ENCODE peak calls at places on chromosomes 12 and 14, in four cellular contexts. One of them, this sample, is unnamed.

GRCh38 chr12:78864483-78865296 is at the start of gene SYT1:
- DNase-seq in H1: peak
- DNase-seq in HepG2: no peak
- DNase-seq in GM12878: no peak
- DNase-seq in this sample: no peak

GRCh38 chr14:50363734-50364113 is 33.0 kb downstream of the CDKL1 start:
- DNase-seq in HepG2: no peak
- DNase-seq in GM12878: peak
- DNase-seq in H1: no peak
- DNase-seq in this sample: no peak

GRCh38 chr14:101097109-101097793 is 193.7 kb upstream of the RTL1 start:
- DNase-seq in GM12878: no peak
- DNase-seq in HepG2: no peak
- DNase-seq in H1: no peak
- DNase-seq in this sample: no peak

GRCh38 chr12:112331891-112332290 is 50.3 kb downstream of the HECTD4 start:
- DNase-seq in GM12878: no peak
- DNase-seq in HepG2: no peak
- DNase-seq in H1: no peak
- DNase-seq in this sample: no peak

GRCh38 chr14:61489932-61490331 is 168.6 kb downstream of the PRKCH start:
- DNase-seq in GM12878: no peak
- DNase-seq in H1: no peak
- DNase-seq in HepG2: no peak
- DNase-seq in this sample: no peak

GRCh38 chr12:123532808-123533649 is 490 bp downstream of the RILPL1 start:
- DNase-seq in HepG2: peak
- DNase-seq in H1: peak
- DNase-seq in GM12878: no peak
- DNase-seq in this sample: peak

GRCh38 chr12:79933580-79934264 is 1.2 kb downstream of the PPP1R12A start:
- DNase-seq in HepG2: no peak
- DNase-seq in GM12878: no peak
- DNase-seq in H1: no peak
- DNase-seq in this sample: no peak

GRCh38 chr14:94445003-94445402 is 7.6 kb downstream of the SERPINA11 start:
- DNase-seq in GM12878: no peak
- DNase-seq in HepG2: no peak
- DNase-seq in H1: no peak
- DNase-seq in this sample: no peak

GRCh38 chr14:96252323-96253052 is 3.5 kb upstream of the BDKRB1 start:
- DNase-seq in H1: no peak
- DNase-seq in GM12878: no peak
- DNase-seq in HepG2: no peak
- DNase-seq in this sample: peak

GRCh38 chr14:97299661-97300060 is 502.5 kb downstream of the VRK1 start:
- DNase-seq in H1: no peak
- DNase-seq in HepG2: no peak
- DNase-seq in GM12878: no peak
- DNase-seq in this sample: no peak

GRCh38 chr14:60116181-60116580 is 24.5 kb downstream of the PCNX4 start:
- DNase-seq in GM12878: no peak
- DNase-seq in H1: no peak
- DNase-seq in HepG2: no peak
- DNase-seq in this sample: no peak

GRCh38 chr14:99157246-99157645 is 114.8 kb downstream of the BCL11B start:
- DNase-seq in HepG2: no peak
- DNase-seq in GM12878: no peak
- DNase-seq in H1: peak
- DNase-seq in this sample: no peak

GRCh38 chr12:50620050-50620974 is 115.5 kb downstream of the DIP2B start:
- DNase-seq in H1: no peak
- DNase-seq in HepG2: no peak
- DNase-seq in GM12878: no peak
- DNase-seq in this sample: no peak

GRCh38 chr12:2675776-2676175 is 119.0 kb upstream of the FKBP4 start:
- DNase-seq in GM12878: no peak
- DNase-seq in H1: peak
- DNase-seq in HepG2: no peak
- DNase-seq in this sample: no peak

GRCh38 chr12:98503343-98503592 is 12.1 kb upstream of the TMPO start:
- DNase-seq in GM12878: peak
- DNase-seq in HepG2: peak
- DNase-seq in H1: peak
- DNase-seq in this sample: peak

DNA sequence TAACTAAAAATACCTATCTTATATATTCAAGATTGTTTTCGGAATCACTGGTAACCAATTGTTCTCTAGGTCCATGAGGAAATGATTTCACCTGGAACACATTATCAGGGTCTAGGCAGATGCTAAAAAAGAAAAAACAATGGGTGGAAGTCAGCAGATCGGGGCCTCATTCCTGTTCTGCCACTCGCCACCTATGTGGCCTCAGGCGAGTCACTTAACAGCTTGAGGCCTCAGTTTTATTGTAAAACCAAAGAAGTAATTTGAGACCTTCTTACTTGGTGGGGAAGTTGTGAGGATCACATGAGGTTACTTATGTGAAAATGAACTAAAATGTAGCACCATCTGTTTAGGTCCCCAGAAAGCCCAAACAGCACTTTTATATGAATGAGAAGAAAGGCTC is 6.2 kb upstream of the RNASE10 start:
- DNase-seq in HepG2: no peak
- DNase-seq in GM12878: no peak
- DNase-seq in H1: no peak
- DNase-seq in this sample: no peak
- TF ChIP-seq HDAC6 in HepG2: no peak
- TF ChIP-seq HDAC6 in GM12878: no peak
- TF ChIP-seq HDAC6 in H1: no peak
- TF ChIP-seq HDAC6 in this sample: no peak

GRCh38 chr12:65355461-65355860 is 77.0 kb downstream of the MSRB3 start:
- DNase-seq in GM12878: no peak
- DNase-seq in HepG2: no peak
- DNase-seq in H1: no peak
- DNase-seq in this sample: no peak
- TF ChIP-seq SRF in GM12878: no peak
- TF ChIP-seq SRF in HepG2: no peak
- TF ChIP-seq SRF in H1: no peak
- TF ChIP-seq SRF in this sample: no peak

GRCh38 chr12:128916425-128916824 is 63.1 kb downstream of the GLT1D1 start:
- DNase-seq in GM12878: peak
- DNase-seq in HepG2: no peak
- DNase-seq in H1: no peak
- DNase-seq in this sample: no peak

GRCh38 chr12:128918910-128919309 is 65.6 kb downstream of the GLT1D1 start:
- DNase-seq in H1: no peak
- DNase-seq in GM12878: no peak
- DNase-seq in HepG2: no peak
- DNase-seq in this sample: no peak

GRCh38 chr12:128914908-128915563 is 61.8 kb downstream of the GLT1D1 start:
- DNase-seq in HepG2: no peak
- DNase-seq in H1: no peak
- DNase-seq in GM12878: peak
- DNase-seq in this sample: no peak

GRCh38 chr12:128918481-128918880 is 65.2 kb downstream of the GLT1D1 start:
- DNase-seq in HepG2: no peak
- DNase-seq in GM12878: no peak
- DNase-seq in H1: no peak
- DNase-seq in this sample: no peak

DNA sequence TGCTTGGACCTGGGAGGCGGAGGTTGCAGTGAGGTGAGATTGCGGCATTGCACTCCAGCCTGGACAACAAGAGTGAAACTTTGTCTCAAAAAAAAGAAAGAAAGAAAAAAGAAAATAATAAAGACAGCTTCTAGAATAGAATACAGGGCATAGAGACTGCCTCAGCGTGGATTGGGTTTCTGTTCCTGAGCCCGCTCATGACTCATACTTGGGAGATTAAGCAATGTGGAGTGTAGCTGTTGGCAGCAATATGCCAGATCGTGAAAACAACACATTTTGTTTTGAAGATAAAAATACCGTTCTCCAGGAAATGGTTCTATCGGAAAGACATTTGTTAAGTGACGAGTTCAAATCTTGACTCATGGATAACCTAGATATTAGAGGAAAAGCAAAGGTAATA is 67.2 kb downstream of the GLT1D1 start:
- DNase-seq in H1: no peak
- DNase-seq in HepG2: no peak
- DNase-seq in GM12878: no peak
- DNase-seq in this sample: no peak
- TF ChIP-seq HDAC6 in H1: no peak
- TF ChIP-seq HDAC6 in HepG2: no peak
- TF ChIP-seq HDAC6 in GM12878: no peak
- TF ChIP-seq HDAC6 in this sample: no peak

GRCh38 chr12:41683513-41683912 is 461.2 kb downstream of the GXYLT1 start:
- DNase-seq in GM12878: no peak
- DNase-seq in H1: no peak
- DNase-seq in HepG2: no peak
- DNase-seq in this sample: no peak

GRCh38 chr12:41680155-41680554 is 464.5 kb downstream of the GXYLT1 start:
- DNase-seq in HepG2: no peak
- DNase-seq in GM12878: no peak
- DNase-seq in H1: no peak
- DNase-seq in this sample: no peak

GRCh38 chr12:41683023-41683422 is 461.7 kb downstream of the GXYLT1 start:
- DNase-seq in H1: no peak
- DNase-seq in GM12878: no peak
- DNase-seq in HepG2: no peak
- DNase-seq in this sample: no peak

GRCh38 chr12:41681898-41682297 is 462.8 kb downstream of the GXYLT1 start:
- DNase-seq in GM12878: no peak
- DNase-seq in H1: no peak
- DNase-seq in HepG2: no peak
- DNase-seq in this sample: no peak

GRCh38 chr12:41684997-41685396 is 459.7 kb downstream of the GXYLT1 start:
- DNase-seq in GM12878: no peak
- DNase-seq in HepG2: no peak
- DNase-seq in H1: no peak
- DNase-seq in this sample: no peak
- TF ChIP-seq SRF in GM12878: no peak
- TF ChIP-seq SRF in HepG2: no peak
- TF ChIP-seq SRF in H1: no peak
- TF ChIP-seq SRF in this sample: no peak

GRCh38 chr14:54807428-54807827 is 95.2 kb downstream of the GCH1 start:
- DNase-seq in H1: no peak
- DNase-seq in GM12878: no peak
- DNase-seq in HepG2: no peak
- DNase-seq in this sample: no peak
- TF ChIP-seq HDAC6 in H1: no peak
- TF ChIP-seq HDAC6 in GM12878: no peak
- TF ChIP-seq HDAC6 in HepG2: no peak
- TF ChIP-seq HDAC6 in this sample: no peak

DNA sequence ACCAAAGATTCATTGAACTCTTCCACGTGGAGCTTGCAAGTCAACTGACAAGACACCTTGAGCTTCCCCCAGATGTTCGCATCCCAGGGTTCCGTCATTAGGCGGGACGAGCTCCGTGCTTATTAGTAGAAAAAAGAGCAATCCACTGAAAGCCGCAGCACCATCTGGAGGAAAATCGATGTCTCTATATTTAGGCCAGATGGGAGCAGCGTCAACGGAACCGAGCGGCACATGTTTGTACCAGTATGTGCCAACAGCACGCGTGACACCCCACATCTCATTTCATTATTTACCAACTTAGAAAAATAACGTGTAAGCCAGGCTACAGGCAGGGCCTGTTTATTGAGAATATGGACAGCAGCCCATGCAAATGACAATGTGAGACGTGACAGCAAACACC is 45.8 kb upstream of the TMEM132D start:
- DNase-seq in GM12878: no peak
- DNase-seq in HepG2: no peak
- DNase-seq in H1: no peak
- DNase-seq in this sample: no peak
- TF ChIP-seq SRF in GM12878: no peak
- TF ChIP-seq SRF in HepG2: no peak
- TF ChIP-seq SRF in H1: no peak
- TF ChIP-seq SRF in this sample: no peak

DNA sequence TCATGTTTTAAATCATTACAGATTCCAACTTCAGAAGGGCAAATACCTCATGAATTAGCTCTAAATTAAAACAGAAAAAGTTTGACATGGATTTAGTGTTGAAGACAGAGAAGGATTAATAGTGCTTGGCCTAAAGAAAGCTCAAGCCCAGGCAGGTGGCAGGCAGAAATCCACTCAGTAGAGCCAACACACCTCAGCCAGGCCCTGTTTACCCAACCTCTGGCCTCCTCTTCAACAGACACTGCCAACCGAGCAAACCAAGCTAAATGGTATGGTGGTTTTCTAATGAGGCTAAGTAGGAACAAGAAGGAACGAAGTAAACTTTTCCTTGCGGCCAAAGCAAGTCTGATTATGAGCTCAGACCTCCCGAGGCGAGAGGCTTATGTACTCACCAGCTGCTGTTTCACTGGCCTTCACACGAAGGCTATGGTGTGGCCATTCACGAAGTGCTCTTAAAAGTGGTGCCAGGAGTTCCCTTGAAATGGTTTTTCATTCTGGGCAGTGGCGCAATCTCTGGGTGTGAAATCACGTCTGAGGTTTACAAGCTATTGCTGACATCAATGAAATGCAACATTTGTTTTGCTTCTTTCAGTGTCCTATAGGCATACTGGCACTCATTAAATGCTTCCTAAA is 124.2 kb upstream of the LGR5 start:
- DNase-seq in GM12878: no peak
- DNase-seq in H1: no peak
- DNase-seq in HepG2: no peak
- DNase-seq in this sample: no peak
- TF ChIP-seq HDAC6 in GM12878: no peak
- TF ChIP-seq HDAC6 in H1: no peak
- TF ChIP-seq HDAC6 in HepG2: no peak
- TF ChIP-seq HDAC6 in this sample: no peak

This sample was measured in K562.